ENCODE peak calls at places on chromosome 2, in ten cellular contexts. O, D, N, S, Z, L, F, E, W and M are unnamed samples.

GRCh38 chr2:96608459-96609455 is 29.4 kb downstream of the KANSL3 start:
- DNase-seq in O (no peak), D (no peak), N (no peak), S (no peak), Z (no peak), L (no peak), F (no peak), E (no peak), W (no peak), M (no peak)

GRCh38 chr2:128661289-128661688 is 342.6 kb upstream of the HS6ST1 start:
- DNase-seq in O (no peak), D (no peak), N (no peak), S (no peak), Z (no peak), L (no peak), F (no peak), E (no peak), W (no peak), M (no peak)

GRCh38 chr2:73985318-73986084 is 791 bp downstream of the TET3 start:
- DNase-seq in O (no peak), D (peak), N (no peak), S (no peak), Z (no peak), L (no peak), F (peak), E (peak), W (no peak), M (no peak)

GRCh38 chr2:239734436-239735005 is 290.6 kb downstream of the NDUFA10 start:
- DNase-seq in O (no peak), D (no peak), N (no peak), S (no peak), Z (no peak), L (no peak), F (no peak), E (no peak), W (no peak), M (no peak)

GRCh38 chr2:32012872-32013271 is 2.1 kb upstream of the MEMO1 start:
- DNase-seq in O (no peak), D (no peak), N (no peak), S (no peak), Z (no peak), L (no peak), F (no peak), E (no peak), W (no peak), M (no peak)

GRCh38 chr2:132438650-132439030 is 22.0 kb downstream of the GPR39 start:
- DNase-seq in O (no peak), D (no peak), N (no peak), S (no peak), Z (no peak), L (peak), F (peak), E (no peak), W (no peak), M (no peak)

GRCh38 chr2:172921538-172922236 is 154.0 kb upstream of the MAP3K20 start:
- DNase-seq in O (no peak), D (no peak), N (no peak), S (no peak), Z (no peak), L (peak), F (no peak), E (no peak), W (no peak), M (no peak)

GRCh38 chr2:143263045-143263625 is 133.9 kb downstream of the ARHGAP15 start:
- DNase-seq in O (no peak), D (no peak), N (no peak), S (no peak), Z (no peak), L (no peak), F (peak), E (peak), W (no peak), M (no peak)

GRCh38 chr2:205650450-205650849 is 31.9 kb upstream of the NRP2 start:
- DNase-seq in O (no peak), D (no peak), N (peak), S (no peak), Z (no peak), L (peak), F (no peak), E (no peak), W (no peak), M (no peak)

GRCh38 chr2:156319811-156320490 is 12.6 kb downstream of the NR4A2 start:
- DNase-seq in O (no peak), D (peak), N (peak), S (no peak), Z (no peak), L (no peak), F (peak), E (no peak), W (no peak), M (no peak)

GRCh38 chr2:203225423-203226039 is 13.3 kb upstream of the CYP20A1 start:
- DNase-seq in O (no peak), D (no peak), N (no peak), S (no peak), Z (no peak), L (no peak), F (peak), E (peak), W (no peak), M (no peak)

GRCh38 chr2:223970343-223971128 is 13.3 kb downstream of the MRPL44 start:
- DNase-seq in O (no peak), D (no peak), N (peak), S (peak), Z (no peak), L (no peak), F (peak), E (peak), W (peak), M (peak)

GRCh38 chr2:187264612-187265011 is 183.4 kb downstream of the CALCRL start:
- DNase-seq in O (no peak), D (no peak), N (no peak), S (no peak), Z (no peak), L (no peak), F (no peak), E (no peak), W (no peak), M (no peak)

GRCh38 chr2:27807476-27807875 is 36.0 kb downstream of the MRPL33 start:
- DNase-seq in O (no peak), D (no peak), N (peak), S (no peak), Z (no peak), L (no peak), F (peak), E (peak), W (no peak), M (no peak)

GRCh38 chr2:190340369-190340768 is 3.0 kb upstream of the INPP1 start:
- DNase-seq in O (no peak), D (no peak), N (peak), S (no peak), Z (no peak), L (no peak), F (no peak), E (peak), W (no peak), M (no peak)

GRCh38 chr2:50398101-50398500 is 633.8 kb downstream of the NRXN1 start:
- DNase-seq in O (no peak), D (no peak), N (no peak), S (no peak), Z (no peak), L (no peak), F (no peak), E (no peak), W (no peak), M (no peak)

GRCh38 chr2:64277101-64277849 is 133.1 kb upstream of the PELI1 start:
- DNase-seq in O (no peak), D (no peak), N (no peak), S (no peak), Z (no peak), L (no peak), F (no peak), E (no peak), W (no peak), M (no peak)

GRCh38 chr2:95323347-95324155 is 26.4 kb downstream of the KCNIP3 start:
- DNase-seq in O (no peak), D (no peak), N (no peak), S (no peak), Z (no peak), L (no peak), F (peak), E (peak), W (no peak), M (no peak)